ENCODE peak calls at places on chromosomes 2 and 18, in six cellular contexts. M, F, W, Q, X and L are unnamed samples.

GRCh38 chr2:102141915-102142828 is at the start of gene IL1R1:
- DNase-seq in F (peak; percentile 80), X (peak; percentile 88), W (peak; percentile 56), M (no peak), Q (peak; percentile 57), L (peak; percentile 56)

GRCh38 chr18:77013777-77014525 is 118.6 kb downstream of the MBP start:
- DNase-seq in Q (no peak), M (no peak), W (no peak), F (no peak), X (peak; percentile 21), L (no peak)

GRCh38 chr2:45288532-45288931 is 279.3 kb upstream of the SIX2 start:
- DNase-seq in W (no peak), X (no peak), F (peak; percentile 42), Q (no peak), M (no peak), L (no peak)

GRCh38 chr2:240252872-240253511 is 112.5 kb upstream of the OTOS start:
- DNase-seq in F (no peak), M (no peak), X (no peak), Q (no peak), W (no peak), L (no peak)

GRCh38 chr2:159996792-159997546 is 65.4 kb downstream of the PLA2R1 start:
- DNase-seq in M (no peak), X (peak; percentile 67), Q (no peak), F (no peak), W (no peak), L (no peak)

GRCh38 chr18:51447351-51447896 is 249.9 kb upstream of the MEX3C start:
- DNase-seq in X (no peak), W (peak; percentile 9), M (no peak), F (no peak), Q (peak; percentile 50), L (no peak)

GRCh38 chr2:102185347-102185746 is 1.5 kb upstream of the IL1RL2 start:
- DNase-seq in Q (no peak), W (no peak), F (no peak), X (no peak), M (no peak), L (no peak)

GRCh38 chr2:224217962-224218347 is 178.9 kb upstream of the SERPINE2 start:
- DNase-seq in Q (no peak), W (no peak), X (peak; percentile 9), M (no peak), F (peak; percentile 90), L (no peak)

GRCh38 chr2:238434846-238435751 is 8.4 kb downstream of the ASB1 start:
- DNase-seq in M (no peak), F (no peak), W (no peak), X (no peak), Q (no peak), L (no peak)

GRCh38 chr2:29305762-29306161 is 190.5 kb downstream of the CLIP4 start:
- DNase-seq in M (no peak), F (no peak), W (no peak), Q (no peak), X (no peak), L (no peak)

GRCh38 chr2:178479275-178479616 is 846 bp upstream of the FKBP7 start:
- DNase-seq in M (no peak), Q (no peak), W (peak; percentile 15), F (no peak), X (no peak), L (no peak)

GRCh38 chr18:42048150-42048549 is 93.1 kb downstream of the PIK3C3 start:
- DNase-seq in X (peak; percentile 49), W (peak; percentile 25), F (peak; percentile 93), M (no peak), Q (no peak), L (no peak)

GRCh38 chr2:16375981-16376380 is 289.7 kb downstream of the CYRIA start:
- DNase-seq in X (no peak), M (no peak), F (no peak), Q (no peak), W (no peak), L (no peak)

GRCh38 chr2:128722469-128722868 is 403.8 kb upstream of the HS6ST1 start:
- DNase-seq in M (no peak), X (no peak), F (no peak), Q (no peak), W (no peak), L (no peak)
- H3K4me2 ChIP-seq in M (no peak overlapping the region), X (no peak overlapping the region), F (no peak overlapping the region), Q (no peak overlapping the region), W (no peak overlapping the region), L (no peak overlapping the region)

GRCh38 chr2:38691994-38692393 is 26.1 kb downstream of the GALM start:
- DNase-seq in X (peak; percentile 45), W (no peak), F (no peak), M (no peak), Q (no peak), L (no peak)

GRCh38 chr2:38685116-38685735 is 19.3 kb downstream of the GALM start:
- DNase-seq in F (peak; percentile 41), Q (no peak), X (peak; percentile 61), W (no peak), M (no peak), L (no peak)

GRCh38 chr2:38692636-38693318 is 26.9 kb downstream of the GALM start:
- DNase-seq in Q (no peak), M (no peak), W (no peak), F (no peak), X (peak; percentile 91), L (no peak)

GRCh38 chr2:38690499-38691420 is 24.8 kb downstream of the GALM start:
- DNase-seq in X (peak; percentile 90), F (peak; percentile 97), W (peak; percentile 26), Q (no peak), M (no peak), L (no peak)
- H4K8ac ChIP-seq in X (peak overlapping the region; percentile 35), F (peak overlapping the region; percentile 91), W (no peak overlapping the region), Q (no peak overlapping the region), M (no peak overlapping the region), L (no peak overlapping the region)

GRCh38 chr2:56739421-56739820 is 555.6 kb downstream of the CCDC85A start:
- DNase-seq in Q (no peak), F (no peak), X (no peak), M (no peak), W (no peak), L (no peak)

GRCh38 chr2:56743807-56744206 is 560.0 kb downstream of the CCDC85A start:
- DNase-seq in F (no peak), W (no peak), X (no peak), Q (no peak), M (no peak), L (no peak)

GRCh38 chr2:56741601-56742102 is 557.9 kb downstream of the CCDC85A start:
- DNase-seq in M (no peak), X (peak; percentile 75), W (peak; percentile 63), F (peak; percentile 71), Q (no peak), L (no peak)
- H3K4me2 ChIP-seq in M (no peak overlapping the region), X (peak overlapping the region; percentile 67), W (no peak overlapping the region), F (peak overlapping the region; percentile 70), Q (no peak overlapping the region), L (no peak overlapping the region)

DNA sequence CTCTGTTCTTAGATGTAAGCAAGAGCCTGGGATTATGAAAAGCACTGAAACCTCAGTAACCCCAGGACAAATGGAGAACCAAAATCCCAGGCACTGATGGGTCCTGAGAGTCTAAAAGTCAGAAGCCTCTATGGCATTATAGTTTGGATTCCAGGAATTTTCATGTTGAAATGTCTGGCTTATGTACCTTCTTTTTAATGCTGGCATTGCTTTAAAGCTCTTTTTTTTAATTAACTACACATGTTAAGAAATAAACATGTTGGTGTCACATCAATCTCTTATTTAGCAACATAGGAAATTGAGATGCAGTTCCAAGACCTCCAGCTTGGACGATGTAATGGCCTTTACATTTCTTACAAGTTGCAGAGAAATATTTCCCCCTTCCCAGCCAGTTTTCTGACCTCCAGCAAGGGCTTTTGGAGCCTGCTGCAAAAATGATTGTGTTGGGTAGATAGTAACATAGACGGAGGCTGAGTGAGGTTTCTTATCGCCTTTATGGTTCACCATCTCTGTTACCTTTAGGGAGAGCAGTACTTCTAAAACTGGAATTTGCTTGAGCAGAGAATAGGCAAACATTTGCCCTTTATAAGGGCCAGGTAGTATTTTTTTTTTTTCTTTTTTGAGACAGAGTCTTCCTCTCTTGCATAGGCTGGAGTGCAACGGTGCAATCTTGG is 84.7 kb upstream of the RASGRP3 start:
- DNase-seq in Q (no peak), X (no peak), W (no peak), F (peak; percentile 32), M (no peak), L (no peak)
- H4K8ac ChIP-seq in Q (no peak overlapping the region), X (no peak overlapping the region), W (no peak overlapping the region), F (no peak overlapping the region), M (no peak overlapping the region), L (no peak overlapping the region)